ENCODE peak calls at places on chromosomes 12 and 14, in eight cellular contexts. O, K, E, M, G, R, Z and X are unnamed samples.

GRCh38 chr12:109356586-109356985 is 8.9 kb downstream of the MYO1H start:
- DNase-seq in O (no peak), K (no peak), E (no peak), M (no peak), G (no peak), R (no peak), Z (no peak), X (no peak)

GRCh38 chr14:95486875-95487668 is 29.4 kb downstream of the SYNE3 start:
- DNase-seq in O (no peak), K (no peak), E (no peak), M (no peak), G (no peak), R (peak), Z (no peak), X (no peak)

GRCh38 chr14:24081739-24082204 is 10.4 kb downstream of the CPNE6 start:
- DNase-seq in O (no peak), K (no peak), E (no peak), M (no peak), G (no peak), R (no peak), Z (no peak), X (no peak)

GRCh38 chr12:45991289-45992249 is 1.2 kb upstream of the SCAF11 start:
- DNase-seq in O (peak), K (peak), E (peak), M (peak), G (peak), R (peak), Z (peak), X (peak)

GRCh38 chr12:53756300-53757094 is 4.7 kb upstream of the CISTR start:
- DNase-seq in O (no peak), K (no peak), E (no peak), M (no peak), G (no peak), R (no peak), Z (no peak), X (no peak)

GRCh38 chr14:93947282-93947681 is 20.1 kb downstream of the FAM181A start:
- DNase-seq in O (no peak), K (no peak), E (no peak), M (no peak), G (no peak), R (no peak), Z (no peak), X (no peak)

GRCh38 chr14:61649283-61649682 is 46.0 kb upstream of the HIF1A start:
- DNase-seq in O (no peak), K (no peak), E (no peak), M (no peak), G (no peak), R (no peak), Z (no peak), X (no peak)

GRCh38 chr12:14970467-14970866 is 2.4 kb upstream of the PDE6H start:
- DNase-seq in O (no peak), K (no peak), E (peak), M (no peak), G (no peak), R (no peak), Z (no peak), X (no peak)

GRCh38 chr12:9122166-9122609 is 6.5 kb upstream of the A2M start:
- DNase-seq in O (no peak), K (no peak), E (no peak), M (no peak), G (no peak), R (no peak), Z (no peak), X (no peak)

GRCh38 chr14:22194669-22195068 is 394.4 kb downstream of the DAD1 start:
- DNase-seq in O (no peak), K (no peak), E (peak), M (no peak), G (peak), R (no peak), Z (no peak), X (no peak)

GRCh38 chr14:21840765-21841164 is 167.1 kb upstream of the OR4E1 start:
- DNase-seq in O (no peak), K (no peak), E (no peak), M (no peak), G (no peak), R (no peak), Z (no peak), X (no peak)

GRCh38 chr12:110498984-110499706 is 2.8 kb downstream of the VPS29 start:
- DNase-seq in O (no peak), K (no peak), E (peak), M (no peak), G (no peak), R (no peak), Z (no peak), X (no peak)

GRCh38 chr12:88371416-88372183 is 208.7 kb downstream of the KITLG start:
- DNase-seq in O (no peak), K (peak), E (peak), M (no peak), G (no peak), R (no peak), Z (no peak), X (no peak)

GRCh38 chr12:3114671-3115070 is 37.5 kb downstream of the TSPAN9 start:
- DNase-seq in O (no peak), K (no peak), E (no peak), M (no peak), G (no peak), R (no peak), Z (no peak), X (no peak)

GRCh38 chr14:78152246-78153068 is 17.7 kb upstream of the NRXN3 start:
- DNase-seq in O (no peak), K (no peak), E (no peak), M (no peak), G (no peak), R (no peak), Z (no peak), X (no peak)

GRCh38 chr12:79681008-79681590 is 9.7 kb downstream of the PAWR start:
- DNase-seq in O (no peak), K (no peak), E (peak), M (no peak), G (peak), R (no peak), Z (no peak), X (no peak)

GRCh38 chr12:107554941-107555340 is 130.7 kb upstream of the PWP1 start:
- DNase-seq in O (no peak), K (no peak), E (no peak), M (no peak), G (no peak), R (no peak), Z (no peak), X (no peak)

GRCh38 chr14:87494010-87494409 is 499.0 kb downstream of the GALC start:
- DNase-seq in O (no peak), K (no peak), E (peak), M (no peak), G (no peak), R (no peak), Z (no peak), X (no peak)

GRCh38 chr14:92676031-92676430 is 72.4 kb downstream of the LGMN start:
- DNase-seq in O (no peak), K (no peak), E (no peak), M (no peak), G (no peak), R (no peak), Z (no peak), X (no peak)
- TF ChIP-seq CTCF in O (no peak), K (no peak), E (no peak), M (no peak), G (no peak), R (no peak), Z (no peak), X (no peak)

DNA sequence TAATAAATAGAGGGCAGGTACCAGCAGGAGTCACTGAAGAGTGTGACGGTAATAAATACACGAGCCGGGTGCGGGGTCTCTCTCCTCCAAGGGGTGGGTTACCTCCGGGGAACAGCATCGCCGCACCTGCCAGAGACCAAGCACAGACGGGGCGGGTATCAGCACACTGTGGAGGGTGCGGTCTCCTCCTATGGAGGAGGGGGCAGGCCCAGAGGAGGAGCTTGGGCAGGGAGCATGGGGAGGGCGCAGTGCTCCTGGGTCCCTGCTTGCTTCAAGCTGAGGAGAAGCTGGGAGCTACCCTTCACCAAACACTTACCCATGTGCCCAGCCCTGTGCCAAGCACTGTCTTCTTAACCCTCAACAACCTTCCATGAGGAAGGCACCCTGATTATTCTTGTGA is 12.8 kb downstream of the PGF start:
- DNase-seq in O (no peak), K (no peak), E (no peak), M (no peak), G (no peak), R (no peak), Z (no peak), X (no peak)
- TF ChIP-seq CTCF in O (no peak), K (no peak), E (no peak), M (no peak), G (no peak), R (no peak), Z (no peak), X (no peak)

DNA sequence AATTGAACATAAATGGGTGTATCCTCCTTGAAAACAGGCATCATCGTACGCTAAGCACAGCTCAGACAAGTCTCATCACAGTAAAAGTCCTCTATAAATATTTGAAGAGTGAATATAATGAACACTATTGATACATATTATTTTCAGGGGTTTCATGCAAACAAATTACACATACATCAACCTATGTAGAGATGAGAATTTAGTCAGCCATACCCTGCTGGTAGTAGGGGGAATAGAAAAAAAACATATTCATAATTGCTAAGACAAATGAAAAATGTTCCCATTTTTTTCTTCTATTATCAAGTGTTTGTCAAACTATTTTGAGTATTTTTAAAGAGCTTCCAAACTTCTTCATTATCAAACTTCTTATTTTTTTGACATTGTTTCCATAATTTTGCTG is 205.6 kb upstream of the SOX5 start:
- DNase-seq in O (no peak), K (no peak), E (no peak), M (no peak), G (no peak), R (no peak), Z (no peak), X (no peak)
- TF ChIP-seq CTCF in O (no peak), K (no peak), E (no peak), M (peak), G (no peak), R (no peak), Z (no peak), X (peak)

DNA sequence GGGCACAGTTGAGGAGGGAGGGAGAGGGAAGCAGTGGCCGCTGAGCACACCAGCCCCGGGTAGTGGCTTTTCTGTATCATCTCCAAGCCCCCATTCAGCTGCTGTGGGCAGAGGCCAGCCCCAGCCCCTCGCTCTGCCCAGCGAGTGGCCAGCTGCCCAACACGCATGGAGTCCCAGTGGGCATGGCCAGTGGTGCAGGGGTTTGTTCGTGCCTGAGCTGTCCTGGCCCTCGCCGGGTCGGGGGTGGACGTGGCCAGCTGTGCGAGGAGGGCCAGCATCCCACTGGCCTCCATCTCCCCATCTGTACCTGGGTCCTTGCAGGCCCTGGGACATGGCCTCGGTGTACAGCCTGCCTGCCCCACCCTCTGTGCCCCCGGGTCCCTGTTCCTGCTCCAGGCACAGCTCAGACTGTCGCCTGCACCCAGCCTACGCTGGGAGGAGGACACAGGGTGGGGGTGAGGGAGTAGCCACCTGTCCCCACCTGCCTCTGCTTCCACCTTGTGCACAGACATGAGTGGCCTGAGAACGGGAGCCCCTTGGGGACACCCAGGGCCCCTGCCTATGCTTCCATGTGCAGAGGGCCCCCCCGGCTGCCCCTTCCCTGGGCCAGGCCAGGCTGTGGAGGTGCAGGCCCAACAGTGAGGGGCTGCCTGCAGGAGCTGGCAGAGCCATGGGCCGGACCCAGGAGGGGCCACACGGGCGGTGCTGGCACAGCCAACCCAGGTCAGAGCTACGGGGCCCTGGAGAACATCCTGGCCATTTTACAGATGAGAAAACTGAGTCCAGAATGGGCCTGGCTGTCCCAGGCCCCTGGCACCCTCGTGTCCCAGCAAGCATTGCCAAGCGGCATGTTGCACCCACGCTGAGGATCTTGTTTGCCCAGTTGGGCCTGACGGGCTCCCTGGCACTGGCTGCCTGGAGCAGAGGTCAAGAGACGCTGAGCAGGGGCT is 4.3 kb downstream of the INF2 start:
- DNase-seq in O (no peak), K (no peak), E (no peak), M (no peak), G (no peak), R (peak), Z (no peak), X (no peak)
- TF ChIP-seq CTCF in O (no peak), K (no peak), E (no peak), M (no peak), G (no peak), R (no peak), Z (no peak), X (no peak)

DNA sequence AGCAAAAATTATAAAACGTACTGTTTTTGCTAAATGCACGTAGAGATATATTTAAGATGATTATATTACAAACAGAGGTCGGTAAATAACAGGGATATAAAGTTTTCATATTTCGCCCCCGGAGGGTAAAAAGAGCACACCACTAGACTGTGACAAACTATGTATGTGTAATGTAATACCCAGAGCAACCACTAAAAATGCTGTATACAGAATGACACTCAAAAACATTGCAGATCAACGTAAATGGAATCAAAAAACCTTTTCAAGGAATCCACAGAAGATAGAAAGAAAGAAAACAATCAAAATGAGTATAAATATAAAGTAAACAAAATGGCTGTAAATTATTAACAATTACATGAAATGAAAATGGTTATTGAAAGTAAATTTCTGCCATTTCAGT is 37.6 kb upstream of the PRB4 start:
- DNase-seq in O (no peak), K (no peak), E (no peak), M (no peak), G (no peak), R (no peak), Z (no peak), X (no peak)
- TF ChIP-seq CTCF in O (peak), K (no peak), E (peak), M (peak), G (peak), R (no peak), Z (no peak), X (peak)

GRCh38 chr12:31245822-31246469 is 80.0 kb downstream of the SINHCAF start:
- DNase-seq in O (no peak), K (no peak), E (no peak), M (no peak), G (no peak), R (no peak), Z (peak), X (no peak)
- TF ChIP-seq CTCF in O (no peak), K (no peak), E (no peak), M (no peak), G (peak), R (no peak), Z (no peak), X (peak)

GRCh38 chr12:93122569-93123091 is 193.5 kb upstream of the EEA1 start:
- DNase-seq in O (no peak), K (no peak), E (peak), M (no peak), G (peak), R (no peak), Z (peak), X (no peak)

GRCh38 chr12:93127582-93128331 is 198.7 kb upstream of the EEA1 start:
- DNase-seq in O (no peak), K (peak), E (peak), M (no peak), G (no peak), R (peak), Z (peak), X (no peak)

GRCh38 chr12:93126069-93126474 is 197.0 kb upstream of the EEA1 start:
- DNase-seq in O (no peak), K (no peak), E (no peak), M (no peak), G (no peak), R (no peak), Z (no peak), X (no peak)

GRCh38 chr12:93127107-93127560 is 198.0 kb upstream of the EEA1 start:
- DNase-seq in O (no peak), K (peak), E (peak), M (no peak), G (no peak), R (peak), Z (peak), X (no peak)

DNA sequence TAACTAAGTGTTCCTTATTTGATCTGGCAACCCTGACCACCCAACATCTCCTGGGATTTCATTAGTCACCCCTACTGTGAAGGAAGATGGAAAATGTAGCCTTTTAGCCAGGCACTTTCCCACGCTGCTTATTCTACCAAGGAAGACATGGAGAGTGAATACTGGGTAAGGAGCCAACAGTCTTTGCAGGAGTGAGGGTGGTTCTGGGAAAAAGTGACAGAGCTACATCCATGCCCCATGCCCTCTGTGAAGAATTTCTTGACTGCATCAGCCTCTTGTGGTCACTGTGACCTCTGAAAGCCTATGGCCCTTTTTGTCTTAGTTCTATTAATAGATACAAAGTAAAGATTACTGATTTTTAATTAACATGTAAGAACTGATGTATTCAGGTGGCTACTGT is 196.0 kb upstream of the EEA1 start:
- DNase-seq in O (no peak), K (no peak), E (peak), M (no peak), G (no peak), R (no peak), Z (no peak), X (no peak)
- TF ChIP-seq CTCF in O (no peak), K (no peak), E (no peak), M (no peak), G (no peak), R (no peak), Z (no peak), X (no peak)